ENCODE peak calls at places on chromosome 7, in nine cellular contexts. D, K, I, M, N, U, Y, O and J are unnamed samples. For H3K4me1, the result is how much of the 10 kb centered on the place peaks cover.

GRCh38 chr7:15504376-15504775 is 57.4 kb downstream of the AGMO start:
- DNase-seq in O (no peak), Y (no peak), I (no peak), M (peak), U (no peak), N (no peak), D (no peak), K (no peak), J (no peak)

GRCh38 chr7:80781561-80781979 is 137.3 kb downstream of the SEMA3C start:
- DNase-seq in O (peak), K (no peak), D (peak), U (peak), M (peak), Y (peak), I (no peak), N (no peak), J (no peak)

GRCh38 chr7:119664601-119665000 is 608.4 kb upstream of the KCND2 start:
- DNase-seq in O (no peak), N (no peak), K (no peak), M (peak), U (no peak), Y (no peak), I (no peak), D (peak), J (no peak)

GRCh38 chr7:111622084-111622483 is 59.8 kb upstream of the IMMP2L start:
- DNase-seq in I (no peak), N (no peak), D (no peak), K (no peak), M (no peak), O (no peak), U (no peak), Y (no peak), J (no peak)

GRCh38 chr7:1611708-1612241 is 41.9 kb upstream of the PSMG3 start:
- DNase-seq in N (no peak), K (no peak), O (no peak), D (peak), M (peak), U (no peak), I (peak), Y (peak), J (no peak)

GRCh38 chr7:141820067-141820466 is 21.2 kb downstream of the PRSS37 start:
- DNase-seq in N (no peak), K (no peak), D (no peak), Y (no peak), I (no peak), U (no peak), M (no peak), O (no peak), J (no peak)

GRCh38 chr7:111705807-111706206 is 143.5 kb upstream of the IMMP2L start:
- DNase-seq in Y (no peak), D (no peak), O (no peak), N (no peak), M (no peak), K (no peak), U (no peak), I (no peak), J (no peak)

GRCh38 chr7:18494821-18495408 is 634 bp upstream of the HDAC9 start:
- DNase-seq in I (no peak), N (no peak), O (no peak), D (no peak), K (no peak), Y (no peak), M (peak), U (no peak), J (no peak)

GRCh38 chr7:127943541-127944521 is 87.4 kb downstream of the LRRC4 start:
- DNase-seq in U (no peak), I (no peak), Y (peak), N (no peak), M (peak), D (peak), K (no peak), O (peak), J (no peak)

GRCh38 chr7:76209310-76209709 is 7.6 kb downstream of the SRRM3 start:
- DNase-seq in D (no peak), K (no peak), Y (no peak), M (no peak), U (no peak), I (no peak), N (no peak), O (no peak), J (no peak)

GRCh38 chr7:32025381-32026075 is 44.7 kb downstream of the PDE1C start:
- DNase-seq in N (no peak), Y (no peak), K (no peak), O (no peak), M (no peak), I (no peak), U (no peak), D (no peak), J (no peak)

GRCh38 chr7:22866965-22867364 is 44.3 kb upstream of the TOMM7 start:
- DNase-seq in I (no peak), U (no peak), K (no peak), N (no peak), M (peak), D (peak), O (no peak), Y (no peak), J (no peak)

GRCh38 chr7:50538478-50538877 is 26.7 kb downstream of the DDC start:
- DNase-seq in Y (peak), O (no peak), K (no peak), D (no peak), M (no peak), N (no peak), U (no peak), I (no peak), J (no peak)

GRCh38 chr7:481219-481930 is 38.3 kb downstream of the PDGFA start:
- DNase-seq in U (peak), O (no peak), K (peak), M (no peak), D (no peak), N (no peak), I (no peak), Y (no peak), J (no peak)

GRCh38 chr7:132381742-132382472 is 194.4 kb downstream of the PLXNA4 start:
- DNase-seq in D (no peak), K (no peak), U (no peak), I (no peak), M (peak), N (no peak), O (no peak), Y (peak), J (no peak)

DNA sequence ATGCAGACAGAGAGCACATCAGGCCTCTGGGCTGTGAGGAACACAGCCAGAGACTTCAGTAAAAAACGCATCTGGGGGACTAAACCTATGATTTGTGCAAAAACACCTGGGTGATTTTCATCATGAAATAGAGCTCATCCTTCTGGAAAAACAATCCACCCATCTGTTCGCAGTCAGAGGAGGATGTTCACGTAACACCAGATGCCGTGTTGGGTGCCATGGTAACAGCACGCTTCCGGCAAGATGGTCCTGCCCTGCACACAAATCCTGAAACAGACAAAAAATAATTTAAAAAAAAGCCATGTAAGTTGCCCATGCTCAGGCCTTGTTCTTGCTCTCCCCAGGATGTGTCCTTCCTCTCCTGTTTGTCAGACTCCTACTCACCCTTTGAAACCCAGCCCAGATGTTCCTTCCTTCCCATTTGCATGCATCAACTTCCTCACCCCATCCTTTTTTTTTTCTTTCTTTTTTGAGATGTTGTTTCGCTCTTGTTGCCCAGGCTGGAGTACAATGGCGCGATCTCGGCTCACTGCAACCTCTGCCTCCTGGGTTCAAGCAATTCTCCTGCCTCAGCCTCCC is 28.3 kb upstream of the GNA12 start:
- DNase-seq in O (no peak), D (no peak), K (no peak), Y (no peak), U (no peak), M (no peak), I (no peak), N (no peak), J (no peak)
- H3K27ac ChIP-seq in O (no peak), D (no peak), K (no peak), Y (no peak), U (no peak), M (no peak), I (no peak), N (no peak), J (no peak)

GRCh38 chr7:16710641-16711040 is 42.9 kb upstream of the TSPAN13 start:
- DNase-seq in D (no peak), Y (no peak), M (no peak), N (no peak), O (no peak), I (no peak), U (no peak), K (no peak), J (no peak)

GRCh38 chr7:16708496-16708895 is 45.1 kb upstream of the TSPAN13 start:
- DNase-seq in N (no peak), O (no peak), M (peak), U (no peak), I (no peak), D (no peak), K (no peak), Y (no peak), J (no peak)

GRCh38 chr7:16711730-16712129 is 41.8 kb upstream of the TSPAN13 start:
- DNase-seq in O (no peak), U (no peak), D (peak), Y (no peak), K (no peak), N (no peak), M (peak), I (no peak), J (no peak)

GRCh38 chr7:16712916-16713315 is 40.6 kb upstream of the TSPAN13 start:
- DNase-seq in O (no peak), U (no peak), K (no peak), I (no peak), D (no peak), M (no peak), Y (no peak), N (no peak), J (no peak)

DNA sequence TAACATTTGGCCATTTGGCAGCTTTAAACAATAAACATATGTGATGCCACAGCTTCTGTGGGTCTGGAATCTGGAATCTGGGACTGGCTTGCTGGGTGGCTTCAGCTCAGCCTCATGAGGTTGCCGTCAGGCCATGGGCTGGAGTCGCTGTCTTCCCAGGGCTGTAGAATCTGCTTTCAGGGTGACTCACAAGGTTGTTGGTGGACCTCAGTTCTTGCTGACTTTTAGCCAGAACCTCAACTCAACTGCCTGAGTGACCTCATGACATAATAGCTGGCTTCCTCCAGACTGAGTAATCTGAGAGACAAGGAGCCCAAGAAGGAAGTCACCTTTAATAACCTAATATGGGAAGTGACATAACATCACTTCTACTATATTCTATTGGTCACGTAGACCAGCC is 44.6 kb upstream of the TSPAN13 start:
- DNase-seq in U (no peak), D (peak), K (no peak), N (no peak), M (peak), O (no peak), Y (peak), I (no peak), J (no peak)
- H3K4me3 ChIP-seq in U (no peak), D (no peak), K (no peak), N (no peak), M (no peak), O (no peak), Y (no peak), I (no peak), J (no peak)

GRCh38 chr7:37442268-37442667 is 6.4 kb downstream of the ELMO1 start:
- DNase-seq in I (no peak), O (no peak), U (no peak), M (no peak), N (no peak), Y (no peak), K (no peak), D (no peak), J (no peak)

GRCh38 chr7:37440738-37441404 is 7.8 kb downstream of the ELMO1 start:
- DNase-seq in Y (no peak), K (no peak), O (no peak), D (no peak), M (no peak), N (no peak), U (no peak), I (no peak), J (no peak)

GRCh38 chr7:37439282-37440021 is 9.2 kb downstream of the ELMO1 start:
- DNase-seq in K (no peak), Y (no peak), D (no peak), I (no peak), U (no peak), M (no peak), O (no peak), N (no peak), J (no peak)

GRCh38 chr7:37441405-37441797 is 7.3 kb downstream of the ELMO1 start:
- DNase-seq in N (no peak), I (no peak), U (no peak), O (no peak), D (no peak), K (no peak), Y (no peak), M (no peak), J (no peak)

DNA sequence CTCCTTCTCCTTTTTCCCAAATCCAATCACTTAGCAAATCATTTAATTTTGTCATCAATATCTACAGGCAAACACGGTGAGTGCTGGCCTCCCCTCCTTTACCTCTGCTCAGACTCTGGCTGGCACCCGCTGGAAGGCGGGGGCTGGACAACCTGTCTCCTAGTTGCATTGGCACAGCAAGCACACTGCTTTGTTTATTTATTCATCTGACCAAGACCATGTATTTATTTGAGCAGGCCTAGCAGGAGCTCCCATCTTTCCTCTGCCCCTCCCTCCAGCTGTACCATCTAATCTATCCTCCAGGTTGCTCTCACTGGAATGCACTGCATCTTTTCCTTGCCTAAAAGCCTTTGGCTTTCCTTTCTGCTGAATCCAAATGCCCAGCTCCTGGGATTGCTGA is 9.8 kb downstream of the ELMO1 start:
- DNase-seq in K (no peak), U (no peak), O (no peak), I (no peak), N (no peak), Y (no peak), D (no peak), M (no peak), J (no peak)
- H3K4me1 ChIP-seq in K (under half), U (under half), O (under half), I (under half), N (under half), Y (under half), D (under half), M (under half), J (under half)

DNA sequence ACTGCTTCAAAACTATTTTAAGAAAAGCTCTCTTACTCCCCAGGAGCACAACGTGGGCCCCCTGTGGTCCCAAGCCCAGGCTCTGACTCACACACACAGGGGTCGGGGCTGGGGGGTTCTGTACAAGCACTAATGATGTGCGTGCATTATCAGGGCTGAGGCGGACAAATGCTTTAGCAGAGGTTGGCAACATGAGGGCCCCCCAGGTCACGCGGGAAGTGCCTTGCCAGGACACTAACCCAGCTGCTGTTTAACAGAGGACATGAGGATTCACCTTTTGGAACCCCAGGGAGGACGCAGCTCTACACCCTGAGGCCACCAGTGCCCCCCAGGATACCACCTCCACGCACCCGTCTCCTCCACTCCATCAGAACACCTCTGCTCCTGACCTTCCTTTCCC is 342.8 kb downstream of the DNAJB6 start:
- DNase-seq in N (peak), M (no peak), Y (no peak), I (no peak), K (no peak), D (no peak), O (no peak), U (peak), J (no peak)
- H3K27ac ChIP-seq in N (peak), M (no peak), Y (no peak), I (no peak), K (no peak), D (no peak), O (no peak), U (no peak), J (no peak)

GRCh38 chr7:101127460-101128039 is 646 bp downstream of the SERPINE1 start:
- DNase-seq in Y (no peak), K (no peak), D (no peak), I (no peak), O (no peak), U (no peak), N (no peak), M (no peak), J (no peak)
- H3K4me3 ChIP-seq in Y (no peak), K (peak), D (peak), I (peak), O (peak), U (peak), N (no peak), M (no peak), J (no peak)

GRCh38 chr7:129859188-129859587 is 93.6 kb downstream of the UBE2H start:
- DNase-seq in U (no peak), N (no peak), Y (no peak), M (peak), D (no peak), I (no peak), K (no peak), O (no peak), J (no peak)

GRCh38 chr7:129864042-129864441 is 88.7 kb downstream of the UBE2H start:
- DNase-seq in I (no peak), Y (no peak), U (no peak), O (no peak), D (no peak), M (peak), K (no peak), N (no peak), J (no peak)

GRCh38 chr7:129865093-129865931 is 87.4 kb downstream of the UBE2H start:
- DNase-seq in I (no peak), D (peak), O (no peak), N (no peak), M (peak), U (no peak), K (no peak), Y (no peak), J (no peak)

GRCh38 chr7:129865932-129866214 is 86.9 kb downstream of the UBE2H start:
- DNase-seq in K (no peak), O (no peak), Y (no peak), D (no peak), N (no peak), U (no peak), I (no peak), M (no peak), J (no peak)

GRCh38 chr7:129862672-129863071 is 90.1 kb downstream of the UBE2H start:
- DNase-seq in K (no peak), U (no peak), D (no peak), I (no peak), Y (no peak), M (no peak), N (no peak), O (no peak), J (no peak)
- H3K4me1 ChIP-seq in K (under half), U (half or more), D (under half), I (under half), Y (under half), M (half or more), N (under half), O (under half), J (under half)

DNA sequence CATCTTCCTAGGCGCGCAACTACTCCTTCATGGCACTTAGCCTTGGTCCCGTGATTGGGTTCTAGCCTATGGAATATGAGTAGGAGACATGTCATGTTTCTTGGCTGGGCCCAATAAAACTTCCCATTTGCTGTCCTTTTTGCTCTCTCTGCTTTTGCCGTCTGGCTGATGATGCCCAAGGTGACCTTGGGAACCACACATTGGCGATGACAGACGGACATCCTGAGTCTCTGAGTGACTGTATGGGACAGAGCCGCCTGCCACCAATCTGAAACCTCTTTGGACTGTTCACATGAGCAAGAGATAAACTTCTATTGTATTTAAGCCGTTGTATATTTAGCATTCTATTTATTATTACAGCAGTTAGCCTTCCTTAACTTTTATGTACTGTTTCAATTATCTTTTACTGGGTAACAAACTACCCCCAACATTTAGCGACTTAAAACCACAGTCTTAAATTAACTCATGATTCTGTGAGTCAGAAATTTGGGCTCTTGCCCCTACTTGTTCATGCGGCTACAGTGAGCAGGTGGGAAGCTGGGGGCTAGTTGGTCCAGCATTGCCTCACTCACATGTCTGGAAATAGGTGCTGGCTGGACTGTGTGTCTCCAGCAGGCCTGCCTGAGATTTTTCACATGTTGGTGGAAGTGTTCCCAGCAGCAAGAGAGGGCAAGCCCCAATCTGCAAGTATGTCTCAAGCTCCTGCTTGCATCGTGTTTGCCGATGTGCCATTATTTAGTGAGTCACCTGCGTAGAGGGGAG is 71.7 kb downstream of the NOD1 start:
- DNase-seq in M (no peak), U (no peak), N (no peak), O (no peak), K (no peak), I (no peak), Y (no peak), D (peak), J (no peak)
- H3K27ac ChIP-seq in M (peak), U (no peak), N (no peak), O (no peak), K (no peak), I (no peak), Y (no peak), D (no peak), J (no peak)